ENCODE peak calls at places on chromosomes 1 and 21, in ten cellular contexts. J, N, L, R, Y, P, B, W, Q and V are unnamed samples.

GRCh38 chr1:172609528-172609927 is 49.4 kb upstream of the FASLG start:
- DNase-seq in Y (no peak), Q (no peak), P (no peak), J (no peak), R (no peak), B (no peak), W (no peak), N (no peak), L (no peak), V (no peak)

GRCh38 chr1:176939993-176940392 is 224.5 kb downstream of the ASTN1 start:
- DNase-seq in P (no peak), Q (no peak), J (no peak), W (no peak), L (no peak), N (no peak), Y (no peak), R (no peak), B (no peak), V (no peak)

GRCh38 chr1:2603521-2604155 is 17.1 kb downstream of the PRXL2B start:
- DNase-seq in Y (no peak), R (no peak), J (no peak), P (no peak), B (no peak), Q (no peak), L (no peak), W (no peak), N (no peak), V (no peak)

GRCh38 chr21:22516230-22516629 is 1518.0 kb downstream of the NCAM2 start:
- DNase-seq in R (no peak), P (no peak), B (no peak), W (no peak), Q (no peak), J (no peak), Y (no peak), N (no peak), L (no peak), V (no peak)

GRCh38 chr1:25893072-25893604 is 13.1 kb downstream of the STMN1 start:
- DNase-seq in L (no peak), W (no peak), Y (no peak), N (peak), B (no peak), J (no peak), R (no peak), P (no peak), Q (no peak), V (no peak)

GRCh38 chr1:119475866-119476439 is 31.1 kb upstream of the HSD3B1 start:
- DNase-seq in N (no peak), Q (peak), R (peak), J (peak), P (peak), Y (peak), L (peak), W (peak), B (no peak), V (no peak)

GRCh38 chr21:34113842-34114241 is 40.5 kb downstream of the MRPS6 start:
- DNase-seq in J (no peak), N (no peak), R (no peak), L (no peak), Y (no peak), Q (no peak), B (no peak), W (no peak), P (no peak), V (no peak)

GRCh38 chr1:4600615-4601460 is 53.6 kb upstream of the AJAP1 start:
- DNase-seq in Q (peak), B (no peak), J (no peak), Y (no peak), N (no peak), P (no peak), L (no peak), W (peak), R (no peak), V (peak)

GRCh38 chr1:198754670-198755069 is 115.8 kb downstream of the PTPRC start:
- DNase-seq in J (no peak), R (no peak), B (no peak), L (no peak), Q (no peak), N (no peak), W (no peak), Y (no peak), P (no peak), V (no peak)

GRCh38 chr1:36739703-36740289 is 257.1 kb upstream of the CSF3R start:
- DNase-seq in Q (no peak), W (no peak), L (no peak), P (no peak), B (no peak), Y (no peak), N (peak), R (no peak), J (no peak), V (no peak)

GRCh38 chr1:5376538-5377247 is 615.5 kb downstream of the NPHP4 start:
- DNase-seq in Y (no peak), J (no peak), N (peak), R (no peak), W (no peak), B (no peak), P (no peak), L (no peak), Q (peak), V (no peak)

GRCh38 chr21:42582422-42583149 is 68.9 kb downstream of the SLC37A1 start:
- DNase-seq in L (no peak), J (no peak), Q (no peak), B (no peak), P (no peak), N (no peak), R (no peak), Y (no peak), W (no peak), V (no peak)

GRCh38 chr1:33370286-33370685 is 49.4 kb upstream of the A3GALT2 start:
- DNase-seq in W (no peak), L (no peak), J (no peak), N (no peak), Y (no peak), Q (no peak), R (no peak), P (no peak), B (no peak), V (no peak)
- TF ChIP-seq CTCF in W (no peak), L (no peak), J (no peak), N (no peak), Y (no peak), Q (no peak), R (no peak), P (no peak), B (no peak), V (no peak)

GRCh38 chr1:41876533-41877445 is 41.9 kb downstream of the HIVEP3 start:
- DNase-seq in W (no peak), J (no peak), N (no peak), Y (no peak), B (no peak), L (no peak), Q (no peak), R (no peak), P (no peak), V (no peak)

GRCh38 chr1:41880261-41880660 is 38.5 kb downstream of the HIVEP3 start:
- DNase-seq in P (no peak), Q (no peak), Y (no peak), N (no peak), B (no peak), L (no peak), R (no peak), W (no peak), J (no peak), V (no peak)

GRCh38 chr1:41878911-41879310 is 39.8 kb downstream of the HIVEP3 start:
- DNase-seq in W (no peak), J (no peak), P (no peak), L (no peak), B (no peak), Q (no peak), Y (no peak), R (no peak), N (no peak), V (no peak)

GRCh38 chr1:41880951-41881885 is 37.5 kb downstream of the HIVEP3 start:
- DNase-seq in B (no peak), P (no peak), R (no peak), Q (no peak), L (no peak), J (no peak), N (no peak), W (no peak), Y (no peak), V (no peak)

DNA sequence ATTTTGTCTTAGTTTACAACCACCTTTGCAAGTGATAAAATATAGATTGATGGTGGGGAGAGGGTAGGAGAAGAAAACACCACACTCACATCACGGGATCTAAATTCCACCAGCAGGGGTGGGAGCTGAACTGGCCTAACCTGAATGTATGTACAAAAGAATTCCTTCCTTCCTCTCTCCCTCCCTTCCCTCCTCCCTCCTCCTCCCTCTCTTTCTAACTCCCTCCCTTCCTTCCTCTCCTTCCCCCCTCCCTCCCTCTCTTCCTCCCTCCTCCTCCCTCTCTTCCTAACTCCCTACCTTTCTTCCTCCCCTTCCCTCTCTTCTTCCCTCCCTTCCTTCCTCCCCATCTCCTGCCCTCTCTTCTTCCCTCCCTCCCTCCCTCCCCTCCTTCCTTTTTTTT is 40.2 kb downstream of the HIVEP3 start:
- DNase-seq in J (no peak), W (no peak), P (no peak), R (no peak), N (no peak), Q (no peak), B (no peak), Y (no peak), L (no peak), V (no peak)
- TF ChIP-seq POLR2A in J (no peak), W (no peak), P (no peak), R (no peak), N (no peak), Q (no peak), B (no peak), Y (no peak), L (no peak), V (no peak)

DNA sequence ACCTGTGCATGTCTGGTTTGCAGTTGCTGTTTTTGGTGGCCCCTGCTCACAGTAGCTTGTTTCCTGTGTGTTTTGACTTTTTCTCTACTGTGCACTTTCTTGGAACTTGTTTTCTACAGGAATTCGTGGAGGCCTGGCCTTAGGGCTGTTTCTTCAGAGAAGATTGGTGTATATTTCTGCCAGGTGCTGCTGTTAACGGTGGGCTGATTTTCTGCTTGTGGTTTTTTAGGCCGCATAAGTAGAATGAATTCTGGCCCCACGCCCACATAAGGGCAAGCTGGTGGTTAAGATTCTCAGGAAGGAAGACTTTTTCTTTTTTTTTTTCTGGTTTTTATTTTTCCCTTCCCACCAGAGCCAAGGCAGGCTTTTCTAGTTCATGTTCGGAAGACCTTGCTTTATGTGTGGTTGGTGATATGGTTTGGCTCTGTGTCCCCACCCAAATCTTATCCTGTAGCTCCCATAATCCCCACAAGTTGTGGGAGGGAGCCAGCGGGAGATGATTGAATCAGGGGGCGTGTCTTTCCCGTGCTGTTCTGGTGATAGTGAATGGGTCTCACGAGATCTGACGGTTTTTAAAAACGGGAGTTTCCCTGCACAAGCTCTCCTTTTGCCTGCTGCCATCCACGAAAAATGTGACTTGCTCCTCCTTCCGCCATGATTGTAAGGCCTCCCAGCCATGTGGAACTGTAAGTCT is 71.5 kb upstream of the DISP3 start:
- DNase-seq in N (no peak), Y (no peak), J (no peak), B (no peak), P (no peak), W (no peak), R (no peak), Q (no peak), L (no peak), V (no peak)
- H3K4me3 ChIP-seq in N (no peak), Y (no peak), J (no peak), B (no peak), P (no peak), W (no peak), R (no peak), Q (no peak), L (no peak), V (no peak)

DNA sequence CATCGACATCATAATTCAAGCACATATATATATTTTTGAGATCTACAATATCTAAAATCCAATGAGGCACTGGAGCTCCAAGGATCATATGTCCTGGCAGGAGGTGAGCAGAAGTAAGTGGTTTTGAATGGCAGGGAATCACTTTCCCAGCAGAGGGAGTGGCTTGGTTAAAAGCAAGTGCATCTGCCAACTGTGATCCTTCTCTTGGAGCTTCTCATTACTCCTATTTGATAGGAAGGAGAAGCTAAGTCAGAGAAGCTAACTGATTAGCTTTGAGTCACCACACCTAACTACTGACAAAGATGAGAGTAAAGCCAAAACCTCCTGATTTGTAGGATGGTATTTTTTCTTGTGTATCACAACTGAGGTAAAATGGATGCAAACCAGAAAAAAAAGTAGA is 55.0 kb downstream of the ALG14 start:
- DNase-seq in N (no peak), Q (no peak), Y (no peak), J (no peak), P (no peak), L (no peak), B (no peak), R (no peak), W (no peak), V (no peak)
- TF ChIP-seq CTCF in N (no peak), Q (no peak), Y (no peak), J (no peak), P (no peak), L (no peak), B (no peak), R (no peak), W (no peak), V (no peak)

GRCh38 chr1:153682730-153683129 is 4.2 kb downstream of the NPR1 start:
- DNase-seq in Q (no peak), B (no peak), N (no peak), W (no peak), L (no peak), P (no peak), R (no peak), Y (no peak), J (no peak), V (no peak)

GRCh38 chr1:153678519-153679336 is at the start of gene NPR1:
- DNase-seq in B (no peak), L (peak), Q (peak), W (peak), P (peak), R (peak), J (no peak), N (peak), Y (peak), V (no peak)

GRCh38 chr1:153679337-153680119 is 1.0 kb downstream of the NPR1 start:
- DNase-seq in B (no peak), Q (no peak), R (no peak), W (no peak), L (no peak), J (no peak), P (peak), N (no peak), Y (no peak), V (no peak)

GRCh38 chr1:153680120-153680403 is 1.6 kb downstream of the NPR1 start:
- DNase-seq in J (no peak), L (no peak), N (no peak), W (no peak), R (no peak), Y (no peak), Q (no peak), P (no peak), B (no peak), V (no peak)

DNA sequence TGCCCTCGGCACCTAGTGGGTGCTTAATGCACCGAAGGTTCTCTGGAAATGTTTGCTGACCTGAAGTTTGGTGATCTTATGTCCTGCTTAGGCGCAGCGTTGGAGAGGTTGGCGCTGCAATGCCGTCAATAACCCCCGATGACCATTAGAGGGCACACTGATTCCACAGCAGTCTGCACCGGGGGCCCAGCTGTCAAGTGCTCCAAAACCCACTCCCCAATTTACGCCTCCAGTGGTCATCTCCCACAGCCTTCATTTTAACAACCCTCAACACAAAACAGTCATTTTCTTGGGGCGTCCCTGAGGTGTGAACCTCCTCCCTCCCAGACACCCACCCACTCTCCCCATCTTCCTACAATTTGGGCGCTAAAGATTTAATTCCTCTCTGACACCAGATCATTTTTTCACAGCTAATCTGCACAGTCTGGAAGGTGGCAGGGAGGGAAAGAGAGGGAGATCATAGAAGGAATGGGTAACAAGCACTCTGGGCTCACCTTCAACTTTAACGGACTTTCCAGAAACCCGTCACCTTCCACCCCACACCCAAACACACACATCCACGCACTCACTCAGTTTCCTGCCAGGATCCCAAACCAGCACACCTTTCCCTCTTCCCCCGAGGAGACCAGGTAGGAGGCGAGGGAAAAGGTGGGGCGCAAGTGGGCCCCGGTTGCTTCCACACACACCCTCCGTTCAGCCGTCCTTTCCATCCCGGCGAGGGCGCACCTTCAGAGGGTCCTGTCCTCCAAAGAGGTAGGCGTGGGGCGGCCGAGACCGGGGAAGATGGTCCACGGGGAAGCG is 570 bp upstream of the NPR1 start:
- DNase-seq in Y (peak), L (peak), B (no peak), J (no peak), W (no peak), R (peak), P (peak), N (no peak), Q (peak), V (no peak)
- TF ChIP-seq POLR2A in Y (no peak), L (no peak), B (no peak), J (no peak), W (no peak), R (no peak), P (no peak), N (no peak), Q (no peak), V (no peak)

GRCh38 chr1:161307230-161307768 is 2.5 kb downstream of the MPZ start:
- DNase-seq in W (no peak), P (no peak), B (no peak), J (no peak), L (no peak), Y (no peak), Q (no peak), R (no peak), N (no peak), V (no peak)
- H3K4me3 ChIP-seq in W (no peak), P (no peak), B (no peak), J (no peak), L (no peak), Y (peak), Q (no peak), R (no peak), N (no peak), V (no peak)

GRCh38 chr1:24748191-24749121 is 3.2 kb downstream of the CLIC4 start:
- DNase-seq in P (no peak), J (no peak), Q (no peak), W (no peak), L (no peak), R (no peak), N (no peak), Y (no peak), B (no peak), V (no peak)

GRCh38 chr1:24743404-24744211 is 1.6 kb upstream of the CLIC4 start:
- DNase-seq in W (no peak), B (no peak), N (no peak), R (no peak), Y (no peak), P (no peak), J (no peak), L (no peak), Q (peak), V (no peak)

GRCh38 chr1:24742090-24742938 is 2.9 kb upstream of the CLIC4 start:
- DNase-seq in L (no peak), Y (no peak), B (no peak), N (no peak), J (no peak), W (no peak), Q (peak), P (no peak), R (peak), V (no peak)

GRCh38 chr1:24745711-24746582 is 700 bp downstream of the CLIC4 start:
- DNase-seq in Q (peak), Y (peak), J (peak), R (peak), W (no peak), P (peak), B (no peak), N (peak), L (peak), V (no peak)

DNA sequence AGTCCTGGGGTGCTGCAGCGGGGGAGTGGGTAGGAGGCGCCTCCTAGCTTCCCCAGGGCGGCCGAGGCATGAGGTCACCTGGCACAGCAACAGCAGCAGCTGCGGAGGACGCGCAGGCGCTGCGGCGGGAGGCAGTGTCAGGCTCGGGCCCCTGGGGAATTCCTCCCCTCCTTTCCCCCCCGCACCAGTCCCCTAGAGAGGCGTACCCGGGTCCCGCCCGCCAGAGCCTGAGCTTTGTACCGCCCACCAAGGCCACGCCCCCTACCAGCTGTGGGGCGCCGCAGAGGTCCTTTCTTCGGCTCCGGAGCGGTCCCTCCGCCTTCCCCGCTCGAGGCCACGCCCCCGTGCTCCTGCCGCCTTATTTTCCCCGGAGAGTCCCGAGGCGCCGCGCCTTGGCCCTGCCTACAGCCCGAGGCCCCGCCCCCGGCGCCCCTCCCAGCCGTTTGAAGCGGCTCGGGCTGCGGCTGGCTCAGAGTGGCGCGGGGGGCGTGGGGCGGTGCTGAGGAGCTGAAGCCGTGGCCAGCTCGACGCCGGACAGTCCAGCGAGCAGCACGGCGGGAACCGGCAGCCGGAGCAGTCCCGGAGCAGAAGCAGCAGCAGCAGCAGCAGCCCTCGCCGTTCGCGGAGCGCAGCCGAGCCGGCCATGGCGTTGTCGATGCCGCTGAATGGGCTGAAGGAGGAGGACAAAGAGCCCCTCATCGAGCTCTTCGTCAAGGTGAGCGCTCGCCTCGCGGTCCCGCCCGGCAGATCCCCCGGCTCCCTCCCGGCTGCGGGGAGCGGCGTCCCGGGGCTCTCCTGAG is at the start of gene CLIC4:
- DNase-seq in Y (peak), L (peak), R (peak), Q (peak), W (peak), P (peak), N (peak), J (peak), B (peak), V (peak)
- TF ChIP-seq CTCF in Y (no peak), L (no peak), R (no peak), Q (no peak), W (peak), P (no peak), N (no peak), J (no peak), B (peak), V (no peak)

GRCh38 chr1:41739061-41739955 is 179.4 kb downstream of the HIVEP3 start:
- DNase-seq in R (peak), J (peak), B (peak), Q (peak), N (peak), Y (peak), W (no peak), L (peak), P (no peak), V (no peak)
- TF ChIP-seq POLR2A in R (no peak), J (no peak), B (no peak), Q (no peak), N (no peak), Y (no peak), W (no peak), L (peak), P (no peak), V (no peak)